ENCODE peak calls at places on chromosome 3, in ten cellular contexts. S, C, Y, W, U, F, A, V, P and O are unnamed samples.
A peak's percentile ranks its signal among the peaks of the same experiment; 100 is the strongest.

GRCh38 chr3:17500618-17501017 is 241.8 kb downstream of the TBC1D5 start:
- DNase-seq in S (peak; percentile 59), C (no peak), Y (no peak), W (no peak), U (no peak), F (no peak), A (no peak), V (no peak), P (no peak), O (peak; percentile 23)

GRCh38 chr3:136731274-136731884 is 20.8 kb downstream of the STAG1 start:
- DNase-seq in S (peak; percentile 9), C (no peak), Y (no peak), W (no peak), U (no peak), F (no peak), A (no peak), V (no peak), P (no peak), O (no peak)

GRCh38 chr3:42729404-42730145 is 27.0 kb upstream of the HHATL start:
- DNase-seq in S (no peak), C (no peak), Y (peak; percentile 49), W (no peak), U (no peak), F (peak; percentile 11), A (no peak), V (no peak), P (no peak), O (no peak)

GRCh38 chr3:175411405-175411804 is 552.3 kb downstream of the NAALADL2 start:
- DNase-seq in S (peak; percentile 44), C (peak; percentile 70), Y (no peak), W (no peak), U (no peak), F (no peak), A (no peak), V (no peak), P (no peak), O (no peak)

GRCh38 chr3:52834871-52835501 is at the start of gene MUSTN1:
- DNase-seq in S (no peak), C (peak; percentile 40), Y (no peak), W (no peak), U (no peak), F (no peak), A (no peak), V (peak; percentile 82), P (peak; percentile 19), O (no peak)

GRCh38 chr3:152176998-152177397 is 91.7 kb upstream of the MBNL1 start:
- DNase-seq in S (no peak), C (no peak), Y (no peak), W (no peak), U (no peak), F (no peak), A (no peak), V (no peak), P (no peak), O (no peak)

GRCh38 chr3:139718415-139718814 is 40.6 kb upstream of the NMNAT3 start:
- DNase-seq in S (peak; percentile 39), C (peak; percentile 56), Y (peak; percentile 45), W (no peak), U (no peak), F (peak; percentile 65), A (peak; percentile 25), V (peak; percentile 74), P (peak; percentile 85), O (peak; percentile 26)

GRCh38 chr3:149917124-149917667 is 53.5 kb downstream of the PFN2 start:
- DNase-seq in S (no peak), C (no peak), Y (no peak), W (no peak), U (no peak), F (no peak), A (no peak), V (no peak), P (no peak), O (no peak)

GRCh38 chr3:128072454-128073184 is 20.4 kb downstream of the SEC61A1 start:
- DNase-seq in S (no peak), C (no peak), Y (no peak), W (no peak), U (no peak), F (no peak), A (no peak), V (no peak), P (no peak), O (no peak)

GRCh38 chr3:42762046-42762724 is 10.9 kb downstream of the CCDC13 start:
- DNase-seq in S (no peak), C (no peak), Y (no peak), W (no peak), U (no peak), F (no peak), A (no peak), V (no peak), P (no peak), O (no peak)

DNA sequence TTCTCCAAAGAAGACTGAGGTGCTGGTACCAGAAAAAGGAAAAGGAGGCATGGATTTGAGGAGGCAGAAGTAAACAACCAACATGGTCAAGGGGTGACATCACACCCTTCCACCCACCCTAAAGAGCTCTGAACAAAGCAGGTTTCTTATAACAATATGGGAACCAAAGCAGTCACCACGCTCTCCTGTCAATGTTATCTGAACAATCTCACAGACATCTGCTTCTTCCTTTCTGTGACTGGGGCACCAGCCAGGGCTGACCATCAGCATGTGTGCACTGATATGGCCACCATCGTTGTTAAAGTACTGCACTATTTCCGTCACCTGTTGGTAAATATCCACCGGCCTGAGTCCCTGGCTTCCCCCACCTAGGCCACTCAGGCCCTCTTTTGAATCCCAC is 252.9 kb downstream of the SHQ1 start:
- DNase-seq in S (no peak), C (no peak), Y (peak; percentile 57), W (no peak), U (no peak), F (no peak), A (no peak), V (no peak), P (no peak), O (no peak)
- H3K4me2 ChIP-seq in S (no peak overlapping the region), C (no peak overlapping the region), Y (no peak overlapping the region), W (no peak overlapping the region), U (no peak overlapping the region), F (no peak overlapping the region), A (no peak overlapping the region), V (no peak overlapping the region), P (no peak overlapping the region), O (no peak overlapping the region)

GRCh38 chr3:50572158-50572557 is 2.8 kb downstream of the HEMK1 start:
- DNase-seq in S (peak; percentile 72), C (peak; percentile 67), Y (peak; percentile 79), W (peak; percentile 65), U (peak; percentile 49), F (peak; percentile 75), A (peak; percentile 71), V (peak; percentile 71), P (peak; percentile 81), O (no peak)

GRCh38 chr3:50575372-50575771 is 6.0 kb downstream of the HEMK1 start:
- DNase-seq in S (no peak), C (no peak), Y (no peak), W (no peak), U (no peak), F (no peak), A (no peak), V (no peak), P (no peak), O (no peak)

GRCh38 chr3:50574280-50574831 is 5.0 kb downstream of the HEMK1 start:
- DNase-seq in S (no peak), C (no peak), Y (no peak), W (no peak), U (no peak), F (no peak), A (no peak), V (no peak), P (no peak), O (no peak)

GRCh38 chr3:50572801-50573371 is 3.6 kb downstream of the HEMK1 start:
- DNase-seq in S (no peak), C (no peak), Y (no peak), W (no peak), U (no peak), F (no peak), A (no peak), V (no peak), P (no peak), O (no peak)

DNA sequence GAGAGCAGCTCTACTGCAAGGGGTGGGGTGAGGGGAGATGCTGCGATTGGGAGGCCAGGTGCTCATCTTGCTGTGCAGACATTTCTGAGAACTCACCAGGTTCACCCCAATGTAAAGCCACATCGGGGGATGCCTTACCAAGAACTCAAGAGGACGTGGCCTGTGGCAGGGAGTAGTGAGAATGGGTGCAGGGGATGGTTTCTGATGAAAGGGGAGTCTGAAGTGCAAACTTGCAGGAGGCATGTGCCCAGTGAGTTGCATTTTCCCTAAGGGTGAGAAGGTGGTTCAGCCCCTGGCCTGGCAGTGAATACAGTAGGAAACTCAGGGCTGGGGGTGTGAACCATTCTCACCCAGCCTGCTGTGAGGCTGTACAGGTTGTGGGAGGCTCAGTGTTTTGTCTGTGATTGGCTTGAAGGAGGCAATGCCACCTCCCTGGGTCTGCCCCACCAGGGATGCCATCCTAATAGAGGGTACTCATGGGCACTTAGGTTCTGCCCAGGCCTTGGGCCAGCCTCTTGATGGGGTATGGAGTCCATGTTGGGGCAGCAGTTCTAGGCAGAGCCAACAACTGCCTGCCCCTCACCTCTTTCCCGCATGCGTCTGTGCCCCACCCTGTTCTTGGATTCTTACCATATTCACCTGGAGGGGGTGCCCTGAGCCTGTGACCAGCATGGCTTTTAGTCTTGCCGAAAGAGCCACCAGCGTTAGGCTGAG is 4.4 kb downstream of the HEMK1 start:
- DNase-seq in S (no peak), C (no peak), Y (no peak), W (no peak), U (no peak), F (no peak), A (no peak), V (no peak), P (no peak), O (no peak)
- TF ChIP-seq CTCF in S (no peak), C (no peak), Y (no peak), W (no peak), U (no peak), F (no peak), A (no peak), V (no peak), P (no peak), O (no peak)

DNA sequence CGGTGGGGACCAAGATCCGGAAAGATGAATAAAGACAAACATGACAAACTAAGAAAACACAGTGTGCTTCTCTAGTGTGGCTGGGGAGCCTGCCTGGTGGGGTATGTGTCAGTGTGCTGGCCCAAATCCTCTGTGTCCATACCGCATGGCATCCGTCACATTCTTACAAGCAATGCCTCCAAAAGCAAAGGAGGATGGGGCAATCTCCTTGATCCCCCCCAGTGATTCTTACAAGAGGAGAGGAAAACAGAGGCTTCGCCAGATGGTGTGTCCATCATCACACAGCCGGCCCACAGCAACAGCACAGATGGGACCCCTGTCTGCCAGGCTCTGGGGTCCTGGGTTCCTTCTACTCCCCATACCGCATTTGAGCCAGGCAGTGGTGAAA is 558 bp upstream of the IL17RC start:
- DNase-seq in S (peak; percentile 89), C (peak; percentile 43), Y (no peak), W (no peak), U (no peak), F (no peak), A (no peak), V (peak; percentile 15), P (peak; percentile 24), O (no peak)
- H3K4me2 ChIP-seq in S (peak overlapping the region; percentile 99), C (peak overlapping the region; percentile 85), Y (peak overlapping the region; percentile 86), W (no peak overlapping the region), U (peak overlapping the region; percentile 94), F (peak overlapping the region; percentile 76), A (peak overlapping the region; percentile 98), V (peak overlapping the region; percentile 97), P (peak overlapping the region; percentile 84), O (peak overlapping the region; percentile 92)

DNA sequence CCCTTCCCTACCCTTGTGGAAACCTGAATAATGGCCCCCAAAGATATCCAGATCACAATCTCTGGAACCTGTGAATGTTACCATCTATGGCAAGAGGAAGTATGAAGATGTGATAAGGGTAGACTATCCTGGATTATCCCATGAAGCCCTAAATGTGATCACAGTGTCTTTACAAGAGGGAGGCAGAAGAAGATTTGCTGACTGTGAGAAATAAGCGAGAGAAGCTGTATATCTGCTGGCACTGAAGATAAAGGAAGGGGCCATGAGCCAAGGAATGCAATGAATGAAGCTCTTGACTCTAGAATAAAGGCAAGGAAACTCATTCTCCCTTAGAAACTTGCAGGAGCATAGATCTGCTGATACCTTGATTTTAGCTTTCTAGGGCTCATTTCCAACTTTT is 39.1 kb downstream of the SOX14 start:
- DNase-seq in S (no peak), C (no peak), Y (no peak), W (no peak), U (no peak), F (no peak), A (no peak), V (no peak), P (no peak), O (no peak)
- TF ChIP-seq CTCF in S (no peak), C (no peak), Y (no peak), W (no peak), U (no peak), F (no peak), A (no peak), V (no peak), P (no peak), O (no peak)